ENCODE peak calls at places on chromosome 21, in nine cellular contexts. U is colonic mucosa; W is Panc1; G is naive thymus-derived CD4-positive, alpha-beta T cell; S is right atrium auricular region; M is uterus; I is Peyer's patch; X is CD8-positive, alpha-beta memory T cell; P is stomach. F is an unnamed sample. For H3K36me3 and H3K4me1, the result is how much of the 10 kb centered on the place peaks cover.

GRCh38 chr21:42097860-42098259 is 26.7 kb downstream of the UMODL1 start:
- DNase-seq in U (peak), W (peak), G (no peak), S (peak), M (no peak), I (peak), X (no peak), P (peak), F (peak)

GRCh38 chr21:28257276-28257675 is 735.4 kb downstream of the LTN1 start:
- DNase-seq in U (no peak), W (no peak), G (no peak), S (no peak), M (no peak), I (no peak), X (no peak), P (no peak), F (no peak)

GRCh38 chr21:33901421-33902288 is 13.9 kb downstream of the ATP5PO start:
- DNase-seq in U (no peak), W (no peak), G (no peak), S (peak), M (peak), I (peak), X (no peak), P (no peak), F (peak)

GRCh38 chr21:40765771-40766170 is 81.2 kb downstream of the DSCAM start:
- DNase-seq in U (no peak), W (no peak), G (no peak), S (no peak), M (no peak), I (no peak), X (no peak), P (no peak), F (no peak)

GRCh38 chr21:28822064-28822402 is 170.6 kb downstream of the LTN1 start:
- DNase-seq in U (no peak), W (no peak), G (no peak), S (no peak), M (no peak), I (no peak), X (no peak), P (no peak), F (no peak)

GRCh38 chr21:18023099-18023498 is 203.9 kb upstream of the C21orf91 start:
- DNase-seq in U (no peak), W (no peak), G (no peak), S (no peak), M (no peak), I (no peak), X (no peak), P (no peak), F (no peak)

GRCh38 chr21:28485301-28486022 is 507.2 kb downstream of the LTN1 start:
- DNase-seq in U (no peak), W (no peak), G (no peak), S (no peak), M (no peak), I (no peak), X (no peak), P (no peak), F (no peak)

GRCh38 chr21:26140185-26140584 is 30.4 kb downstream of the APP start:
- DNase-seq in U (peak), W (peak), G (no peak), S (peak), M (peak), I (peak), X (no peak), P (peak), F (no peak)

GRCh38 chr21:42041711-42042110 is 29.4 kb upstream of the UMODL1 start:
- DNase-seq in U (no peak), W (no peak), G (no peak), S (no peak), M (no peak), I (no peak), X (no peak), P (no peak), F (no peak)

GRCh38 chr21:30831194-30831765 is 1.7 kb upstream of the KRTAP7-1 start:
- DNase-seq in U (peak), W (no peak), G (peak), S (no peak), M (no peak), I (no peak), X (peak), P (no peak), F (peak)

GRCh38 chr21:17513214-17514123 is 626 bp downstream of the CXADR start:
- DNase-seq in U (peak), W (no peak), G (peak), S (no peak), M (peak), I (peak), X (no peak), P (peak), F (peak)

GRCh38 chr21:33894736-33895288 is 20.8 kb downstream of the ATP5PO start:
- DNase-seq in U (peak), W (no peak), G (peak), S (peak), M (peak), I (peak), X (no peak), P (peak), F (peak)

GRCh38 chr21:40516336-40516735 is 330.6 kb downstream of the DSCAM start:
- DNase-seq in U (no peak), W (no peak), G (no peak), S (no peak), M (no peak), I (no peak), X (no peak), P (no peak), F (peak)

GRCh38 chr21:28833609-28834008 is 159.1 kb downstream of the LTN1 start:
- DNase-seq in U (no peak), W (no peak), G (no peak), S (no peak), M (no peak), I (no peak), X (no peak), P (no peak), F (no peak)

GRCh38 chr21:17688912-17689874 is 76.5 kb upstream of the BTG3 start:
- DNase-seq in U (peak), W (no peak), G (peak), S (no peak), M (peak), I (peak), X (peak), P (peak), F (peak)

GRCh38 chr21:42164064-42164789 is 54.7 kb upstream of the ABCG1 start:
- DNase-seq in U (peak), W (no peak), G (peak), S (no peak), M (peak), I (peak), X (peak), P (peak), F (peak)

GRCh38 chr21:26405735-26406361 is 167.2 kb downstream of the CYYR1 start:
- DNase-seq in U (no peak), W (no peak), G (no peak), S (no peak), M (no peak), I (no peak), X (no peak), P (no peak), F (no peak)

GRCh38 chr21:18002393-18002792 is 183.2 kb upstream of the C21orf91 start:
- DNase-seq in U (no peak), W (no peak), G (no peak), S (no peak), M (no peak), I (no peak), X (no peak), P (no peak), F (no peak)

DNA sequence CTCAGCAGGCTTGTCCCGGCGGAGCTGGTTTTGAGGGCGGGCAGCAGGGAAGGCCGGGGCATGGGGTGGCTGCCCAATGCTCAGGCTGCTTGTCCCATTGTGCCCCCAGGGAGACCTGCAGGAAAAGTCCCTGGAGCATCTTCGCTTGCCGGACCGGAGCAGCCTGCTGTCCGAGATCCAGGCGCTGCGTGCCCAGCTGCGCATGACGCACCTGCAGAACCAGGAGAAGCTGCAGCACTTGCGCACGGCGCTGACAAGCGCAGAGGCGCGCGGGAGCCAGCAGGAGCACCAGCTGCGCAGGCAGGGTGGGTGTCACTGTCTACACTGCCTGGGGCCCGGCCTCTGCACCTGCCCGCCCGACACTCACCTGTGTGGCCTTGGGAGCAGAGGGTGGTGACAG is 30.4 kb upstream of the DIP2A start:
- DNase-seq in U (no peak), W (no peak), G (no peak), S (no peak), M (no peak), I (no peak), X (no peak), P (no peak), F (no peak)
- H3K36me3 ChIP-seq in U (under half), W (under half), G (under half), S (half or more), M (under half), I (under half), X (under half), P (half or more), F (under half)

GRCh38 chr21:22795091-22795490 is 1796.9 kb downstream of the NCAM2 start:
- DNase-seq in U (no peak), W (no peak), G (no peak), S (no peak), M (no peak), I (no peak), X (no peak), P (no peak), F (no peak)

GRCh38 chr21:22791376-22791775 is 1793.2 kb downstream of the NCAM2 start:
- DNase-seq in U (no peak), W (no peak), G (no peak), S (no peak), M (no peak), I (no peak), X (no peak), P (no peak), F (no peak)

GRCh38 chr21:22796147-22796546 is 1797.9 kb downstream of the NCAM2 start:
- DNase-seq in U (no peak), W (no peak), G (no peak), S (no peak), M (no peak), I (no peak), X (no peak), P (no peak), F (no peak)

GRCh38 chr21:22791986-22792560 is 1793.9 kb downstream of the NCAM2 start:
- DNase-seq in U (peak), W (peak), G (peak), S (no peak), M (no peak), I (no peak), X (no peak), P (no peak), F (peak)

GRCh38 chr21:22795644-22796043 is 1797.4 kb downstream of the NCAM2 start:
- DNase-seq in U (no peak), W (no peak), G (no peak), S (no peak), M (no peak), I (no peak), X (no peak), P (no peak), F (no peak)
- H3K4me3 ChIP-seq in U (no peak), W (peak), G (no peak), S (no peak), M (no peak), I (no peak), X (no peak), P (no peak), F (no peak)

GRCh38 chr21:45941338-45941710 is 40.2 kb upstream of the COL6A1 start:
- DNase-seq in U (no peak), W (no peak), G (no peak), S (no peak), M (no peak), I (no peak), X (no peak), P (no peak), F (no peak)
- H3K4me1 ChIP-seq in U (under half), W (under half), G (under half), S (under half), M (under half), I (under half), X (under half), P (under half), F (under half)

GRCh38 chr21:34995979-34996303 is 53.2 kb downstream of the RUNX1 start:
- DNase-seq in U (no peak), W (no peak), G (no peak), S (no peak), M (no peak), I (no peak), X (no peak), P (no peak), F (no peak)
- H3K36me3 ChIP-seq in U (under half), W (under half), G (under half), S (under half), M (under half), I (under half), X (under half), P (under half), F (under half)

GRCh38 chr21:16095005-16095404 is 365.2 kb downstream of the USP25 start:
- DNase-seq in U (no peak), W (no peak), G (no peak), S (no peak), M (no peak), I (no peak), X (no peak), P (no peak), F (no peak)
- H3K4me3 ChIP-seq in U (no peak), W (no peak), G (no peak), S (no peak), M (no peak), I (no peak), X (no peak), P (no peak), F (no peak)

GRCh38 chr21:38182370-38182985 is 74.3 kb upstream of the KCNJ15 start:
- DNase-seq in U (no peak), W (no peak), G (no peak), S (no peak), M (no peak), I (no peak), X (no peak), P (no peak), F (no peak)
- H3K4me1 ChIP-seq in U (under half), W (under half), G (under half), S (under half), M (under half), I (under half), X (under half), P (under half), F (under half)

GRCh38 chr21:32353002-32353711 is 39.7 kb downstream of the URB1 start:
- DNase-seq in U (no peak), W (no peak), G (no peak), S (no peak), M (no peak), I (no peak), X (no peak), P (no peak), F (no peak)
- H3K36me3 ChIP-seq in U (under half), W (under half), G (under half), S (half or more), M (under half), I (under half), X (half or more), P (half or more), F (under half)

DNA sequence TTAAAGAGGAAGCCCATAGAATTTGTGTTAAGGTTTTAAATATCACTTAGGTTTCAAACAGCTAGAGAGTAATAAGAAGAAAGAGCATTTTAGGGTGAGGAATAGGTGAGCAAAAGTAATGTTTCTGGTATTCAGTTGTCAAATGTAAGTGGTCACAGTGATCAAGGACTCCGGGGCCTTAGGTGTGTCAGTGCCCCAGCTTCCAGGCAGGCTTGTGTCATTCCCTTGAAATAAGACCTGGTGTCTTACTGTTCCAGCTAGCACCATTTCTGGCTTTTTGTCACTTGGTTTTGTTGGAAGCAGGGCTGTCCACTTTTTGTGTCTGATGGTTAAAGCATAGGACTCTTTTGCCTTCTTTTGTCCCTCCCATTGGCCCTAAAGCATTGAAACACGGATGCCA is 69.6 kb downstream of the DYRK1A start:
- DNase-seq in U (no peak), W (no peak), G (no peak), S (no peak), M (no peak), I (no peak), X (no peak), P (no peak), F (no peak)
- H3K4me3 ChIP-seq in U (no peak), W (no peak), G (no peak), S (no peak), M (no peak), I (no peak), X (no peak), P (no peak), F (no peak)

DNA sequence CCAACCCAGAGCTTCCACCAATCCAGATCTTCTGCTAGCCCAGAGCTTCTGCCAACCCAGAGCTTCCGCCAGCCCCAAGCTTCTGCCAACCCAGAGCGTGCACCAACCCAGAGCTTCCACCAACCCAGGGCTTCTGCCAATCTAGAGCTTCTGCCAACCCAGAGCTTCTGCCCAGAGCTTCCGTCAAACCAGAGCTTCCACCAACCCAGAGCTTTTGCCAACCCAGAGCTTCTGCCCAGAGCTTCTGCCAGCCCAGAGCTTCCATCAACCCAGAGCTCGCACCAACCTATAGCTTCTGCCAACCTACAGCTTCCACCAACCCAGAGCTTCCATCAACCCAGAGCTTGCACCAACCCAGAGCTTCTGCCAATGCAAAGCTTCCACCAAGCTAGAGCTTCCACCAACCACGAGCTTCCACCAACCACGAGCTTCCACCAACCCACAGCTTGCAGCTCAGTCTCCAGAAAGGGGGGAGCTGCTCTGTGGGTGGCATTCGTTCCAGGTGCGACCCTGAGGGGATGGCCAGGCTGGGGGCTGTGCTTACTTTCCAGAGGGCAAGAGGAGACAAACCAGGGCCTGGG is 23.8 kb downstream of the CRYAA start:
- DNase-seq in U (peak), W (no peak), G (no peak), S (no peak), M (peak), I (peak), X (no peak), P (no peak), F (no peak)
- H3K4me1 ChIP-seq in U (under half), W (under half), G (under half), S (under half), M (under half), I (under half), X (under half), P (under half), F (under half)

GRCh38 chr21:44035244-44035643 is 23.1 kb downstream of the TRAPPC10 start:
- DNase-seq in U (no peak), W (no peak), G (no peak), S (no peak), M (no peak), I (no peak), X (no peak), P (no peak), F (no peak)

GRCh38 chr21:44038063-44038462 is 26.0 kb downstream of the TRAPPC10 start:
- DNase-seq in U (no peak), W (no peak), G (no peak), S (no peak), M (no peak), I (no peak), X (no peak), P (no peak), F (no peak)

GRCh38 chr21:44043613-44044012 is 31.5 kb downstream of the TRAPPC10 start:
- DNase-seq in U (no peak), W (no peak), G (no peak), S (no peak), M (no peak), I (no peak), X (no peak), P (no peak), F (no peak)

GRCh38 chr21:44039828-44040227 is 27.7 kb downstream of the TRAPPC10 start:
- DNase-seq in U (no peak), W (no peak), G (no peak), S (no peak), M (no peak), I (no peak), X (no peak), P (no peak), F (no peak)
- H3K36me3 ChIP-seq in U (under half), W (under half), G (under half), S (under half), M (under half), I (under half), X (under half), P (under half), F (under half)